ENCODE peak calls at places on chromosomes 2 and 18, in ten cellular contexts. One of them, this sample, is unnamed.

GRCh38 chr2:203461736-203462135 is 73.4 kb downstream of the RAPH1 start:
- DNase-seq in colonic mucosa: no peak
- DNase-seq in AG10803: peak
- DNase-seq in Peyer's patch: no peak
- DNase-seq in fibroblast of pulmonary artery: peak
- DNase-seq in BE2C: no peak
- DNase-seq in IMR-90: peak
- DNase-seq in heart left ventricle: no peak
- DNase-seq in heart right ventricle: no peak
- DNase-seq in GM10248: no peak
- DNase-seq in this sample: no peak

GRCh38 chr18:8474661-8475060 is 134.6 kb upstream of the RAB12 start:
- DNase-seq in colonic mucosa: no peak
- DNase-seq in AG10803: no peak
- DNase-seq in Peyer's patch: no peak
- DNase-seq in fibroblast of pulmonary artery: no peak
- DNase-seq in BE2C: no peak
- DNase-seq in IMR-90: no peak
- DNase-seq in heart left ventricle: no peak
- DNase-seq in heart right ventricle: no peak
- DNase-seq in GM10248: no peak
- DNase-seq in this sample: no peak

GRCh38 chr2:105410554-105410953 is 11.7 kb upstream of the FHL2 start:
- DNase-seq in colonic mucosa: no peak
- DNase-seq in AG10803: peak
- DNase-seq in Peyer's patch: no peak
- DNase-seq in fibroblast of pulmonary artery: peak
- DNase-seq in BE2C: no peak
- DNase-seq in IMR-90: peak
- DNase-seq in heart left ventricle: peak
- DNase-seq in heart right ventricle: no peak
- DNase-seq in GM10248: no peak
- DNase-seq in this sample: no peak

GRCh38 chr2:232400244-232401015 is 6.2 kb upstream of the ALPG start:
- DNase-seq in colonic mucosa: no peak
- DNase-seq in AG10803: no peak
- DNase-seq in Peyer's patch: no peak
- DNase-seq in fibroblast of pulmonary artery: no peak
- DNase-seq in BE2C: no peak
- DNase-seq in IMR-90: no peak
- DNase-seq in heart left ventricle: no peak
- DNase-seq in heart right ventricle: no peak
- DNase-seq in GM10248: no peak
- DNase-seq in this sample: no peak

GRCh38 chr18:76764296-76764901 is 58.0 kb upstream of the ZNF236 start:
- DNase-seq in colonic mucosa: no peak
- DNase-seq in AG10803: no peak
- DNase-seq in Peyer's patch: no peak
- DNase-seq in fibroblast of pulmonary artery: no peak
- DNase-seq in BE2C: peak
- DNase-seq in IMR-90: no peak
- DNase-seq in heart left ventricle: no peak
- DNase-seq in heart right ventricle: no peak
- DNase-seq in GM10248: no peak
- DNase-seq in this sample: no peak

GRCh38 chr2:68284896-68285295 is 32.6 kb upstream of the PPP3R1 start:
- DNase-seq in colonic mucosa: peak
- DNase-seq in AG10803: peak
- DNase-seq in Peyer's patch: no peak
- DNase-seq in fibroblast of pulmonary artery: peak
- DNase-seq in BE2C: no peak
- DNase-seq in IMR-90: peak
- DNase-seq in heart left ventricle: peak
- DNase-seq in heart right ventricle: peak
- DNase-seq in GM10248: no peak
- DNase-seq in this sample: no peak

GRCh38 chr2:232441147-232441651 is 14.8 kb upstream of the ALPI start:
- DNase-seq in colonic mucosa: no peak
- DNase-seq in AG10803: no peak
- DNase-seq in Peyer's patch: no peak
- DNase-seq in fibroblast of pulmonary artery: no peak
- DNase-seq in BE2C: no peak
- DNase-seq in IMR-90: no peak
- DNase-seq in heart left ventricle: peak
- DNase-seq in heart right ventricle: no peak
- DNase-seq in GM10248: no peak
- DNase-seq in this sample: no peak

GRCh38 chr18:23498062-23498582 is 5.2 kb upstream of the RMC1 start:
- DNase-seq in colonic mucosa: no peak
- DNase-seq in AG10803: no peak
- DNase-seq in Peyer's patch: no peak
- DNase-seq in fibroblast of pulmonary artery: no peak
- DNase-seq in BE2C: no peak
- DNase-seq in IMR-90: no peak
- DNase-seq in heart left ventricle: no peak
- DNase-seq in heart right ventricle: no peak
- DNase-seq in GM10248: no peak
- DNase-seq in this sample: no peak

GRCh38 chr18:76005632-76006031 is 489.4 kb downstream of the ZNF516 start:
- DNase-seq in colonic mucosa: no peak
- DNase-seq in AG10803: no peak
- DNase-seq in Peyer's patch: no peak
- DNase-seq in fibroblast of pulmonary artery: no peak
- DNase-seq in BE2C: no peak
- DNase-seq in IMR-90: no peak
- DNase-seq in heart left ventricle: no peak
- DNase-seq in heart right ventricle: no peak
- DNase-seq in GM10248: no peak
- DNase-seq in this sample: no peak

GRCh38 chr2:174546519-174547506 is 50.8 kb downstream of the WIPF1 start:
- DNase-seq in colonic mucosa: no peak
- DNase-seq in AG10803: peak
- DNase-seq in Peyer's patch: no peak
- DNase-seq in fibroblast of pulmonary artery: peak
- DNase-seq in BE2C: peak
- DNase-seq in IMR-90: peak
- DNase-seq in heart left ventricle: no peak
- DNase-seq in heart right ventricle: no peak
- DNase-seq in GM10248: peak
- DNase-seq in this sample: peak
- TF ChIP-seq CTCF in colonic mucosa: no peak
- TF ChIP-seq CTCF in AG10803: peak
- TF ChIP-seq CTCF in Peyer's patch: no peak
- TF ChIP-seq CTCF in fibroblast of pulmonary artery: peak
- TF ChIP-seq CTCF in BE2C: peak
- TF ChIP-seq CTCF in IMR-90: peak
- TF ChIP-seq CTCF in heart left ventricle: peak
- TF ChIP-seq CTCF in heart right ventricle: peak
- TF ChIP-seq CTCF in GM10248: peak
- TF ChIP-seq CTCF in this sample: peak

DNA sequence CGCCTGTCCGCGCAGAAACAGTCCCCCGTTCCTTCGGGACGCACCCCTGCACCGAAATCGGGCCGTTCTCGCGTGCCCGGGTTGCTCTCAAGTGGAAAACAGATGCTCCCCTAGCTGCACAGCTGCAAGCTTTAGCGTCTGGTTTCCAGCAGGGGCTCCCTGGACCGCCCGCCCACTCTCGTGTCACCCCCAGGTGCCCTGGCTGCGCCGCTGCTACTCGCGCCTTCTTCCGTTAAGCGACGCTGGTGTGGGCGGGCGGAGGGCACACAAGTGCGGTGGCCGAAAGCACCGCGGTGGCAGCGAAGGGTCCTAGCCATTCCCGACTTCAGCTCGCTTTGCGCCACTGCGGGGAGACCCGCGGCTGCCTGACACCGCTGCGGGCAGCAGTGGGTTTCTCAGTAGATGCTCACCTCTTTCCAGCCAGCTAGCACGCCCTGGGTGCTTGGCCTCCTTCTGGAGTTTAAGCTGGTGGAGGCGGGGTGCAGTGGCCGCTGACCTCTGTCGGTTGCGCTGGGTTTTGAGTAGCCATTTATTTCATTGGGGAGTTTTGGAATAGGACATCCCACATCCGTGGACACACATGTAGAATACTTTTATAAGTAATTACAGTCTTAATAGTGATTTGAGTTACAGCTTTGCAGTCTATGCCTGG is 806 bp downstream of the ZNF407 start:
- DNase-seq in colonic mucosa: peak
- DNase-seq in AG10803: peak
- DNase-seq in Peyer's patch: peak
- DNase-seq in fibroblast of pulmonary artery: peak
- DNase-seq in BE2C: peak
- DNase-seq in IMR-90: peak
- DNase-seq in heart left ventricle: peak
- DNase-seq in heart right ventricle: peak
- DNase-seq in GM10248: peak
- DNase-seq in this sample: no peak
- TF ChIP-seq CTCF in colonic mucosa: no peak
- TF ChIP-seq CTCF in AG10803: peak
- TF ChIP-seq CTCF in Peyer's patch: no peak
- TF ChIP-seq CTCF in fibroblast of pulmonary artery: peak
- TF ChIP-seq CTCF in BE2C: no peak
- TF ChIP-seq CTCF in IMR-90: peak
- TF ChIP-seq CTCF in heart left ventricle: no peak
- TF ChIP-seq CTCF in heart right ventricle: no peak
- TF ChIP-seq CTCF in GM10248: peak
- TF ChIP-seq CTCF in this sample: peak

DNA sequence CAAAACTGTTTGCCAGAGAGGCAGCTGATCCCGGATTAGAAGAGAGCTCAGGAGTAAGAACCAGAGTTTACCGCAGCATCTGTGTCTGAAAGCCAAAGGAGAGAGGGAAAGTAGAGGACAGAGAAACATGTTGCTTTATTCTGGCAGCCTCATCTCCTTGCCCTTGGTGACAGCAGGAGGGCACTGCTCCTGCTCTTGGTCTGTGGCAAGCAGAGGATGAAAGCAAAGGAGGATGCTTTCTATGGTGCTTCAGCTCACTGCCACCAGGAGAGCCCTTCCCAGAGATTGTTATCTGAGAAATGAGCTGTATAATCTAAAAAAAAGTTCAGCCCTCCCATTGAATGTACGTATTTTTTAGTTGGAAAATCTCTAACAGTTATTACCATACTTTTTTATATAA is 7.7 kb downstream of the SLC1A4 start:
- DNase-seq in colonic mucosa: no peak
- DNase-seq in AG10803: no peak
- DNase-seq in Peyer's patch: no peak
- DNase-seq in fibroblast of pulmonary artery: no peak
- DNase-seq in BE2C: no peak
- DNase-seq in IMR-90: no peak
- DNase-seq in heart left ventricle: no peak
- DNase-seq in heart right ventricle: no peak
- DNase-seq in GM10248: no peak
- DNase-seq in this sample: no peak
- TF ChIP-seq CTCF in colonic mucosa: no peak
- TF ChIP-seq CTCF in AG10803: no peak
- TF ChIP-seq CTCF in Peyer's patch: no peak
- TF ChIP-seq CTCF in fibroblast of pulmonary artery: no peak
- TF ChIP-seq CTCF in BE2C: peak
- TF ChIP-seq CTCF in IMR-90: peak
- TF ChIP-seq CTCF in heart left ventricle: no peak
- TF ChIP-seq CTCF in heart right ventricle: no peak
- TF ChIP-seq CTCF in GM10248: no peak
- TF ChIP-seq CTCF in this sample: no peak

GRCh38 chr2:71154798-71155197 is 24.4 kb downstream of the MPHOSPH10 start:
- DNase-seq in colonic mucosa: no peak
- DNase-seq in AG10803: no peak
- DNase-seq in Peyer's patch: no peak
- DNase-seq in fibroblast of pulmonary artery: no peak
- DNase-seq in BE2C: no peak
- DNase-seq in IMR-90: no peak
- DNase-seq in heart left ventricle: no peak
- DNase-seq in heart right ventricle: no peak
- DNase-seq in GM10248: peak
- DNase-seq in this sample: no peak
- TF ChIP-seq CTCF in colonic mucosa: no peak
- TF ChIP-seq CTCF in AG10803: no peak
- TF ChIP-seq CTCF in Peyer's patch: no peak
- TF ChIP-seq CTCF in fibroblast of pulmonary artery: peak
- TF ChIP-seq CTCF in BE2C: no peak
- TF ChIP-seq CTCF in IMR-90: no peak
- TF ChIP-seq CTCF in heart left ventricle: no peak
- TF ChIP-seq CTCF in heart right ventricle: no peak
- TF ChIP-seq CTCF in GM10248: peak
- TF ChIP-seq CTCF in this sample: no peak

GRCh38 chr2:53098323-53099073 is 669.1 kb upstream of the CHAC2 start:
- DNase-seq in colonic mucosa: no peak
- DNase-seq in AG10803: no peak
- DNase-seq in Peyer's patch: no peak
- DNase-seq in fibroblast of pulmonary artery: no peak
- DNase-seq in BE2C: no peak
- DNase-seq in IMR-90: no peak
- DNase-seq in heart left ventricle: no peak
- DNase-seq in heart right ventricle: no peak
- DNase-seq in GM10248: no peak
- DNase-seq in this sample: no peak
- TF ChIP-seq CTCF in colonic mucosa: no peak
- TF ChIP-seq CTCF in AG10803: no peak
- TF ChIP-seq CTCF in Peyer's patch: no peak
- TF ChIP-seq CTCF in fibroblast of pulmonary artery: no peak
- TF ChIP-seq CTCF in BE2C: no peak
- TF ChIP-seq CTCF in IMR-90: no peak
- TF ChIP-seq CTCF in heart left ventricle: no peak
- TF ChIP-seq CTCF in heart right ventricle: no peak
- TF ChIP-seq CTCF in GM10248: no peak
- TF ChIP-seq CTCF in this sample: no peak

DNA sequence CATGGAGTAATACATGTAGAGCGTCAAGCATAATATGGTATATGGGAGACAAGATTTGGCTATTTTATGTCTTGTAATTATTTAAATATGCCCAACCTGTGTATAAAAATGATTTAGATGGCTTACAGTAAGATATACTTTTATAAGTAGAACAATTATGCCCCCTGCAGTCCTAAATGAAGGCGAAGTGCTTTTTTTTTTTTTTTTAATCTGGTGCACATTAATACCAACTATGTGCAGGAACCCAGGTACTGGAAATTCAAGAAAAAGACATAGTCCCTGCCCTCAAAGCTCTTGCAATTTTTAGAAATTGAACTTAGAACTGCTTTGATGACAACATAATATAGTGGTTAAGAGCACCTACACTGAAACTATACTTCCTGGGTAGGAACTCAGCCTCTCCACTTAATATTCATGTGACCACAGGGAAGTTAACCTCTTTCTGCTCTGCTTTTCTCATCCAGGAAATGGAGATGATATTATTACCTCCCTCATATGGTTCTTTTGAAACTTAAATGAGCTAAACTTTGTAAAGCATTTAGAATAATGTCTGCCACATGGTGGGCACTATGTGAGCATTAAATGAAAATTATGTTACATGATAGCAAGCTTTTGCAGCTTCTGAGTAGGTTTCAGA is 38.1 kb downstream of the AFTPH start:
- DNase-seq in colonic mucosa: no peak
- DNase-seq in AG10803: peak
- DNase-seq in Peyer's patch: no peak
- DNase-seq in fibroblast of pulmonary artery: peak
- DNase-seq in BE2C: no peak
- DNase-seq in IMR-90: peak
- DNase-seq in heart left ventricle: no peak
- DNase-seq in heart right ventricle: no peak
- DNase-seq in GM10248: no peak
- DNase-seq in this sample: no peak
- TF ChIP-seq CTCF in colonic mucosa: peak
- TF ChIP-seq CTCF in AG10803: peak
- TF ChIP-seq CTCF in Peyer's patch: peak
- TF ChIP-seq CTCF in fibroblast of pulmonary artery: peak
- TF ChIP-seq CTCF in BE2C: no peak
- TF ChIP-seq CTCF in IMR-90: peak
- TF ChIP-seq CTCF in heart left ventricle: peak
- TF ChIP-seq CTCF in heart right ventricle: peak
- TF ChIP-seq CTCF in GM10248: peak
- TF ChIP-seq CTCF in this sample: peak

GRCh38 chr2:75481041-75481836 is 79.5 kb downstream of the EVA1A start:
- DNase-seq in colonic mucosa: peak
- DNase-seq in AG10803: peak
- DNase-seq in Peyer's patch: no peak
- DNase-seq in fibroblast of pulmonary artery: peak
- DNase-seq in BE2C: no peak
- DNase-seq in IMR-90: peak
- DNase-seq in heart left ventricle: no peak
- DNase-seq in heart right ventricle: no peak
- DNase-seq in GM10248: no peak
- DNase-seq in this sample: no peak
- TF ChIP-seq CTCF in colonic mucosa: no peak
- TF ChIP-seq CTCF in AG10803: peak
- TF ChIP-seq CTCF in Peyer's patch: no peak
- TF ChIP-seq CTCF in fibroblast of pulmonary artery: peak
- TF ChIP-seq CTCF in BE2C: peak
- TF ChIP-seq CTCF in IMR-90: peak
- TF ChIP-seq CTCF in heart left ventricle: no peak
- TF ChIP-seq CTCF in heart right ventricle: no peak
- TF ChIP-seq CTCF in GM10248: no peak
- TF ChIP-seq CTCF in this sample: no peak